ENCODE peak calls at places on chromosome 1, in ten cellular contexts. One of them, this sample, is unnamed.

GRCh38 chr1:1200876-1201810 is 5.2 kb downstream of the TNFRSF18 start:
- DNase-seq in ovary: peak; percentile 67
- DNase-seq in prostate gland: peak; percentile 30
- DNase-seq in GM23338: peak; percentile 68
- DNase-seq in psoas muscle: peak; percentile 66
- DNase-seq in ascending aorta: no peak
- DNase-seq in substantia nigra: no peak
- DNase-seq in A549: peak; percentile 35
- DNase-seq in CD8-positive, alpha-beta T cell: peak; percentile 87
- DNase-seq in AG04450: peak; percentile 15
- DNase-seq in this sample: no peak

GRCh38 chr1:84598846-84599741 is 24.9 kb upstream of the CTBS start:
- DNase-seq in A549: no peak
- DNase-seq in AG04450: no peak
- DNase-seq in prostate gland: no peak
- DNase-seq in ascending aorta: no peak
- DNase-seq in psoas muscle: no peak
- DNase-seq in GM23338: no peak
- DNase-seq in ovary: no peak
- DNase-seq in CD8-positive, alpha-beta T cell: no peak
- DNase-seq in substantia nigra: no peak
- DNase-seq in this sample: peak; percentile 37

GRCh38 chr1:203200059-203200553 is 13.6 kb upstream of the CHI3L1 start:
- DNase-seq in CD8-positive, alpha-beta T cell: no peak
- DNase-seq in AG04450: peak; percentile 60
- DNase-seq in psoas muscle: no peak
- DNase-seq in ascending aorta: no peak
- DNase-seq in A549: no peak
- DNase-seq in substantia nigra: no peak
- DNase-seq in ovary: no peak
- DNase-seq in GM23338: no peak
- DNase-seq in prostate gland: peak; percentile 17
- DNase-seq in this sample: no peak

GRCh38 chr1:152111515-152111968 is 3.7 kb downstream of the TCHH start:
- DNase-seq in psoas muscle: no peak
- DNase-seq in A549: no peak
- DNase-seq in ovary: no peak
- DNase-seq in CD8-positive, alpha-beta T cell: no peak
- DNase-seq in GM23338: peak; percentile 77
- DNase-seq in prostate gland: no peak
- DNase-seq in AG04450: no peak
- DNase-seq in substantia nigra: no peak
- DNase-seq in ascending aorta: no peak
- DNase-seq in this sample: peak; percentile 31

GRCh38 chr1:219528633-219529032 is 84.3 kb downstream of the ZC3H11B start:
- DNase-seq in substantia nigra: no peak
- DNase-seq in A549: no peak
- DNase-seq in psoas muscle: no peak
- DNase-seq in AG04450: no peak
- DNase-seq in CD8-positive, alpha-beta T cell: no peak
- DNase-seq in ovary: no peak
- DNase-seq in ascending aorta: no peak
- DNase-seq in GM23338: no peak
- DNase-seq in prostate gland: no peak
- DNase-seq in this sample: no peak

GRCh38 chr1:208179303-208179702 is 64.9 kb downstream of the PLXNA2 start:
- DNase-seq in prostate gland: no peak
- DNase-seq in psoas muscle: no peak
- DNase-seq in GM23338: no peak
- DNase-seq in CD8-positive, alpha-beta T cell: no peak
- DNase-seq in ovary: peak; percentile 72
- DNase-seq in ascending aorta: no peak
- DNase-seq in substantia nigra: no peak
- DNase-seq in AG04450: no peak
- DNase-seq in A549: no peak
- DNase-seq in this sample: no peak

GRCh38 chr1:66676616-66677298 is 75.5 kb upstream of the DYNLT5 start:
- DNase-seq in psoas muscle: no peak
- DNase-seq in CD8-positive, alpha-beta T cell: no peak
- DNase-seq in A549: no peak
- DNase-seq in substantia nigra: no peak
- DNase-seq in ascending aorta: no peak
- DNase-seq in GM23338: no peak
- DNase-seq in ovary: no peak
- DNase-seq in AG04450: no peak
- DNase-seq in prostate gland: no peak
- DNase-seq in this sample: no peak

GRCh38 chr1:89723144-89723543 is 90.2 kb downstream of the LRRC8C start:
- DNase-seq in ovary: no peak
- DNase-seq in substantia nigra: no peak
- DNase-seq in AG04450: no peak
- DNase-seq in ascending aorta: no peak
- DNase-seq in prostate gland: no peak
- DNase-seq in A549: no peak
- DNase-seq in GM23338: no peak
- DNase-seq in CD8-positive, alpha-beta T cell: no peak
- DNase-seq in psoas muscle: no peak
- DNase-seq in this sample: no peak

GRCh38 chr1:200224315-200224714 is 185.5 kb downstream of the ZNF281 start:
- DNase-seq in psoas muscle: no peak
- DNase-seq in substantia nigra: no peak
- DNase-seq in ascending aorta: no peak
- DNase-seq in prostate gland: no peak
- DNase-seq in ovary: no peak
- DNase-seq in CD8-positive, alpha-beta T cell: no peak
- DNase-seq in GM23338: no peak
- DNase-seq in AG04450: no peak
- DNase-seq in A549: no peak
- DNase-seq in this sample: no peak

GRCh38 chr1:200223613-200224012 is 186.2 kb downstream of the ZNF281 start:
- DNase-seq in AG04450: no peak
- DNase-seq in prostate gland: no peak
- DNase-seq in A549: no peak
- DNase-seq in CD8-positive, alpha-beta T cell: no peak
- DNase-seq in substantia nigra: no peak
- DNase-seq in psoas muscle: no peak
- DNase-seq in GM23338: no peak
- DNase-seq in ovary: no peak
- DNase-seq in ascending aorta: no peak
- DNase-seq in this sample: no peak

GRCh38 chr1:200226969-200227303 is 182.9 kb downstream of the ZNF281 start:
- DNase-seq in substantia nigra: no peak
- DNase-seq in GM23338: no peak
- DNase-seq in prostate gland: no peak
- DNase-seq in AG04450: no peak
- DNase-seq in A549: no peak
- DNase-seq in ovary: no peak
- DNase-seq in psoas muscle: no peak
- DNase-seq in CD8-positive, alpha-beta T cell: no peak
- DNase-seq in ascending aorta: no peak
- DNase-seq in this sample: no peak

GRCh38 chr1:200228081-200228480 is 181.8 kb downstream of the ZNF281 start:
- DNase-seq in substantia nigra: no peak
- DNase-seq in CD8-positive, alpha-beta T cell: no peak
- DNase-seq in A549: no peak
- DNase-seq in ascending aorta: no peak
- DNase-seq in psoas muscle: no peak
- DNase-seq in prostate gland: no peak
- DNase-seq in ovary: no peak
- DNase-seq in GM23338: no peak
- DNase-seq in AG04450: no peak
- DNase-seq in this sample: no peak

GRCh38 chr1:200226268-200226968 is 183.4 kb downstream of the ZNF281 start:
- DNase-seq in prostate gland: no peak
- DNase-seq in substantia nigra: no peak
- DNase-seq in ovary: no peak
- DNase-seq in GM23338: peak; percentile 72
- DNase-seq in ascending aorta: no peak
- DNase-seq in AG04450: no peak
- DNase-seq in A549: no peak
- DNase-seq in CD8-positive, alpha-beta T cell: no peak
- DNase-seq in psoas muscle: no peak
- DNase-seq in this sample: no peak
- H3K27ac ChIP-seq in prostate gland: no peak overlapping the region
- H3K27ac ChIP-seq in substantia nigra: no peak overlapping the region
- H3K27ac ChIP-seq in ovary: no peak overlapping the region
- H3K27ac ChIP-seq in GM23338: peak overlapping the region; percentile 70
- H3K27ac ChIP-seq in ascending aorta: no peak overlapping the region
- H3K27ac ChIP-seq in AG04450: no peak overlapping the region
- H3K27ac ChIP-seq in A549: no peak overlapping the region
- H3K27ac ChIP-seq in CD8-positive, alpha-beta T cell: no peak overlapping the region
- H3K27ac ChIP-seq in psoas muscle: no peak overlapping the region
- H3K27ac ChIP-seq in this sample: no peak overlapping the region

GRCh38 chr1:33265780-33266605 is 9.7 kb downstream of the ZNF362 start:
- DNase-seq in prostate gland: no peak
- DNase-seq in AG04450: no peak
- DNase-seq in A549: no peak
- DNase-seq in CD8-positive, alpha-beta T cell: no peak
- DNase-seq in GM23338: no peak
- DNase-seq in ascending aorta: no peak
- DNase-seq in ovary: no peak
- DNase-seq in psoas muscle: no peak
- DNase-seq in substantia nigra: no peak
- DNase-seq in this sample: no peak
- H3K27ac ChIP-seq in prostate gland: no peak overlapping the region
- H3K27ac ChIP-seq in AG04450: no peak overlapping the region
- H3K27ac ChIP-seq in A549: no peak overlapping the region
- H3K27ac ChIP-seq in CD8-positive, alpha-beta T cell: no peak overlapping the region
- H3K27ac ChIP-seq in GM23338: no peak overlapping the region
- H3K27ac ChIP-seq in ascending aorta: no peak overlapping the region
- H3K27ac ChIP-seq in ovary: no peak overlapping the region
- H3K27ac ChIP-seq in psoas muscle: no peak overlapping the region
- H3K27ac ChIP-seq in substantia nigra: no peak overlapping the region
- H3K27ac ChIP-seq in this sample: no peak overlapping the region

GRCh38 chr1:21898326-21899155 is 38.6 kb downstream of the HSPG2 start:
- DNase-seq in substantia nigra: no peak
- DNase-seq in ascending aorta: no peak
- DNase-seq in GM23338: no peak
- DNase-seq in CD8-positive, alpha-beta T cell: no peak
- DNase-seq in prostate gland: no peak
- DNase-seq in ovary: peak; percentile 64
- DNase-seq in A549: no peak
- DNase-seq in AG04450: no peak
- DNase-seq in psoas muscle: peak; percentile 77
- DNase-seq in this sample: no peak

GRCh38 chr1:21901473-21901847 is 35.6 kb downstream of the HSPG2 start:
- DNase-seq in substantia nigra: no peak
- DNase-seq in ascending aorta: no peak
- DNase-seq in ovary: no peak
- DNase-seq in A549: no peak
- DNase-seq in prostate gland: no peak
- DNase-seq in AG04450: no peak
- DNase-seq in psoas muscle: peak; percentile 81
- DNase-seq in GM23338: no peak
- DNase-seq in CD8-positive, alpha-beta T cell: no peak
- DNase-seq in this sample: no peak

GRCh38 chr1:21900766-21901472 is 36.2 kb downstream of the HSPG2 start:
- DNase-seq in GM23338: no peak
- DNase-seq in psoas muscle: no peak
- DNase-seq in ascending aorta: no peak
- DNase-seq in prostate gland: no peak
- DNase-seq in substantia nigra: no peak
- DNase-seq in A549: no peak
- DNase-seq in AG04450: no peak
- DNase-seq in CD8-positive, alpha-beta T cell: no peak
- DNase-seq in ovary: no peak
- DNase-seq in this sample: no peak

GRCh38 chr1:21899267-21899810 is 37.8 kb downstream of the HSPG2 start:
- DNase-seq in psoas muscle: no peak
- DNase-seq in GM23338: no peak
- DNase-seq in ovary: no peak
- DNase-seq in ascending aorta: no peak
- DNase-seq in substantia nigra: no peak
- DNase-seq in prostate gland: no peak
- DNase-seq in AG04450: no peak
- DNase-seq in CD8-positive, alpha-beta T cell: no peak
- DNase-seq in A549: no peak
- DNase-seq in this sample: no peak

DNA sequence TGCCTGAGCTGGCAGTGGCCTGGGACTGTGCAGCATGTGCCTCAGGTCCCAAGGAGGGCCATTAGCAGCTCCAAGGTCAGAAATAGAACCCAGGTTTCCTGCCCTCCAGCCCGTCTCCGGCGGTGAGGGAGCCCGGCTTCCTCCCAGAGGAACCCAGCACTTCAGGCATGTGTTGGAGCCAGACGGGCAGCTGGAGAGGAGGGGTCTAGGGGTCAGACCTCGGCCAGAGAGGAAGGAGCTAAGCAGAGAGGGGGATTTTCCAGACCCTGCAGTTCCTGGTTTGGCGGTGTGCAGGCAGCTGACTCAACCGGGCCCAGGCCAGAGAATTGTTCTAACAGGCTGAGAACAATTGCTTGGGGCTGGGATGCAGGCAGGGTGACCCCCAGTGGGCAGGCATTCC is 37.1 kb downstream of the HSPG2 start:
- DNase-seq in ovary: no peak
- DNase-seq in substantia nigra: no peak
- DNase-seq in ascending aorta: no peak
- DNase-seq in CD8-positive, alpha-beta T cell: no peak
- DNase-seq in GM23338: no peak
- DNase-seq in prostate gland: no peak
- DNase-seq in AG04450: no peak
- DNase-seq in A549: no peak
- DNase-seq in psoas muscle: no peak
- DNase-seq in this sample: no peak
- H3K27ac ChIP-seq in ovary: no peak overlapping the region
- H3K27ac ChIP-seq in substantia nigra: no peak overlapping the region
- H3K27ac ChIP-seq in ascending aorta: peak overlapping the region; percentile 94
- H3K27ac ChIP-seq in CD8-positive, alpha-beta T cell: no peak overlapping the region
- H3K27ac ChIP-seq in GM23338: no peak overlapping the region
- H3K27ac ChIP-seq in prostate gland: peak overlapping the region; percentile 40
- H3K27ac ChIP-seq in AG04450: no peak overlapping the region
- H3K27ac ChIP-seq in A549: no peak overlapping the region
- H3K27ac ChIP-seq in psoas muscle: peak overlapping the region; percentile 63
- H3K27ac ChIP-seq in this sample: no peak overlapping the region

GRCh38 chr1:205450448-205450847 is 5.4 kb downstream of the BLACAT1 start:
- DNase-seq in ovary: no peak
- DNase-seq in GM23338: peak; percentile 52
- DNase-seq in prostate gland: no peak
- DNase-seq in substantia nigra: no peak
- DNase-seq in psoas muscle: no peak
- DNase-seq in ascending aorta: no peak
- DNase-seq in CD8-positive, alpha-beta T cell: no peak
- DNase-seq in A549: no peak
- DNase-seq in AG04450: no peak
- DNase-seq in this sample: no peak

GRCh38 chr1:205449254-205449749 is 6.5 kb downstream of the BLACAT1 start:
- DNase-seq in CD8-positive, alpha-beta T cell: no peak
- DNase-seq in GM23338: no peak
- DNase-seq in psoas muscle: no peak
- DNase-seq in AG04450: no peak
- DNase-seq in ovary: no peak
- DNase-seq in prostate gland: no peak
- DNase-seq in A549: no peak
- DNase-seq in substantia nigra: no peak
- DNase-seq in ascending aorta: no peak
- DNase-seq in this sample: no peak

GRCh38 chr1:205451202-205451601 is 4.6 kb downstream of the BLACAT1 start:
- DNase-seq in ascending aorta: no peak
- DNase-seq in CD8-positive, alpha-beta T cell: no peak
- DNase-seq in A549: no peak
- DNase-seq in ovary: no peak
- DNase-seq in substantia nigra: no peak
- DNase-seq in psoas muscle: no peak
- DNase-seq in prostate gland: no peak
- DNase-seq in GM23338: peak; percentile 75
- DNase-seq in AG04450: no peak
- DNase-seq in this sample: no peak

GRCh38 chr1:205448540-205449253 is 7.1 kb downstream of the BLACAT1 start:
- DNase-seq in psoas muscle: no peak
- DNase-seq in CD8-positive, alpha-beta T cell: no peak
- DNase-seq in AG04450: no peak
- DNase-seq in substantia nigra: no peak
- DNase-seq in ovary: no peak
- DNase-seq in ascending aorta: no peak
- DNase-seq in prostate gland: no peak
- DNase-seq in GM23338: peak; percentile 96
- DNase-seq in A549: no peak
- DNase-seq in this sample: no peak

GRCh38 chr1:205449750-205450443 is 5.9 kb downstream of the BLACAT1 start:
- DNase-seq in substantia nigra: no peak
- DNase-seq in ovary: no peak
- DNase-seq in prostate gland: peak; percentile 23
- DNase-seq in A549: peak; percentile 69
- DNase-seq in AG04450: no peak
- DNase-seq in ascending aorta: no peak
- DNase-seq in psoas muscle: no peak
- DNase-seq in GM23338: peak; percentile 82
- DNase-seq in CD8-positive, alpha-beta T cell: no peak
- DNase-seq in this sample: no peak
- H3K27ac ChIP-seq in substantia nigra: no peak overlapping the region
- H3K27ac ChIP-seq in ovary: no peak overlapping the region
- H3K27ac ChIP-seq in prostate gland: no peak overlapping the region
- H3K27ac ChIP-seq in A549: peak overlapping the region; percentile 53
- H3K27ac ChIP-seq in AG04450: no peak overlapping the region
- H3K27ac ChIP-seq in ascending aorta: no peak overlapping the region
- H3K27ac ChIP-seq in psoas muscle: no peak overlapping the region
- H3K27ac ChIP-seq in GM23338: no peak overlapping the region
- H3K27ac ChIP-seq in CD8-positive, alpha-beta T cell: no peak overlapping the region
- H3K27ac ChIP-seq in this sample: no peak overlapping the region